ENCODE peak calls at places on chromosomes 2 and 18, in nine cellular contexts. One of them, this sample, is unnamed.
A peak's percentile ranks its signal among the peaks of the same experiment; 100 is the strongest.

GRCh38 chr2:158647832-158648231 is 147.3 kb upstream of the DAPL1 start:
- DNase-seq in fibroblast of lung: no peak
- DNase-seq in lower lobe of right lung: no peak
- DNase-seq in left lung: no peak
- DNase-seq in HCT116: no peak
- DNase-seq in pancreas: no peak
- DNase-seq in brain microvascular endothelial cell: no peak
- DNase-seq in breast epithelium: no peak
- DNase-seq in GM12878: no peak
- DNase-seq in this sample: no peak

GRCh38 chr2:37191747-37192146 is 3.3 kb upstream of the SULT6B1 start:
- DNase-seq in fibroblast of lung: no peak
- DNase-seq in lower lobe of right lung: no peak
- DNase-seq in left lung: no peak
- DNase-seq in HCT116: no peak
- DNase-seq in pancreas: no peak
- DNase-seq in brain microvascular endothelial cell: no peak
- DNase-seq in breast epithelium: no peak
- DNase-seq in GM12878: no peak
- DNase-seq in this sample: no peak

GRCh38 chr2:175690113-175690716 is 311.9 kb downstream of the LNPK start:
- DNase-seq in fibroblast of lung: peak; percentile 83
- DNase-seq in lower lobe of right lung: no peak
- DNase-seq in left lung: no peak
- DNase-seq in HCT116: peak; percentile 58
- DNase-seq in pancreas: no peak
- DNase-seq in brain microvascular endothelial cell: peak; percentile 71
- DNase-seq in breast epithelium: no peak
- DNase-seq in GM12878: peak; percentile 4
- DNase-seq in this sample: peak; percentile 15

GRCh38 chr2:209451209-209451822 is 27.5 kb downstream of the MAP2 start:
- DNase-seq in fibroblast of lung: no peak
- DNase-seq in lower lobe of right lung: no peak
- DNase-seq in left lung: no peak
- DNase-seq in HCT116: no peak
- DNase-seq in pancreas: no peak
- DNase-seq in brain microvascular endothelial cell: no peak
- DNase-seq in breast epithelium: no peak
- DNase-seq in GM12878: no peak
- DNase-seq in this sample: no peak

GRCh38 chr2:41990688-41991087 is 57.1 kb upstream of the PKDCC start:
- DNase-seq in fibroblast of lung: peak; percentile 46
- DNase-seq in lower lobe of right lung: no peak
- DNase-seq in left lung: no peak
- DNase-seq in HCT116: no peak
- DNase-seq in pancreas: no peak
- DNase-seq in brain microvascular endothelial cell: peak; percentile 64
- DNase-seq in breast epithelium: no peak
- DNase-seq in GM12878: no peak
- DNase-seq in this sample: no peak

GRCh38 chr18:23106575-23106974 is 28.7 kb upstream of the CABLES1 start:
- DNase-seq in fibroblast of lung: peak; percentile 90
- DNase-seq in lower lobe of right lung: no peak
- DNase-seq in left lung: no peak
- DNase-seq in HCT116: peak; percentile 88
- DNase-seq in pancreas: no peak
- DNase-seq in brain microvascular endothelial cell: peak; percentile 96
- DNase-seq in breast epithelium: no peak
- DNase-seq in GM12878: no peak
- DNase-seq in this sample: no peak

GRCh38 chr2:46885376-46885775 is 30.2 kb downstream of the MCFD2 start:
- DNase-seq in fibroblast of lung: peak; percentile 50
- DNase-seq in lower lobe of right lung: no peak
- DNase-seq in left lung: no peak
- DNase-seq in HCT116: no peak
- DNase-seq in pancreas: no peak
- DNase-seq in brain microvascular endothelial cell: no peak
- DNase-seq in breast epithelium: no peak
- DNase-seq in GM12878: no peak
- DNase-seq in this sample: no peak

GRCh38 chr18:61595615-61596014 is 262.4 kb downstream of the CDH20 start:
- DNase-seq in fibroblast of lung: peak; percentile 36
- DNase-seq in lower lobe of right lung: no peak
- DNase-seq in left lung: no peak
- DNase-seq in HCT116: no peak
- DNase-seq in pancreas: no peak
- DNase-seq in brain microvascular endothelial cell: no peak
- DNase-seq in breast epithelium: no peak
- DNase-seq in GM12878: no peak
- DNase-seq in this sample: no peak

GRCh38 chr2:240928476-240929363 is 22.6 kb downstream of the CROCC2 start:
- DNase-seq in fibroblast of lung: no peak
- DNase-seq in lower lobe of right lung: no peak
- DNase-seq in left lung: peak; percentile 19
- DNase-seq in HCT116: no peak
- DNase-seq in pancreas: no peak
- DNase-seq in brain microvascular endothelial cell: no peak
- DNase-seq in breast epithelium: peak; percentile 25
- DNase-seq in GM12878: no peak
- DNase-seq in this sample: no peak

GRCh38 chr18:62571037-62571436 is 48.2 kb downstream of the ZCCHC2 start:
- DNase-seq in fibroblast of lung: no peak
- DNase-seq in lower lobe of right lung: no peak
- DNase-seq in left lung: no peak
- DNase-seq in HCT116: no peak
- DNase-seq in pancreas: no peak
- DNase-seq in brain microvascular endothelial cell: no peak
- DNase-seq in breast epithelium: no peak
- DNase-seq in GM12878: no peak
- DNase-seq in this sample: no peak

GRCh38 chr2:121469361-121469760 is 61.3 kb upstream of the RNU4ATAC start:
- DNase-seq in fibroblast of lung: no peak
- DNase-seq in lower lobe of right lung: no peak
- DNase-seq in left lung: no peak
- DNase-seq in HCT116: no peak
- DNase-seq in pancreas: no peak
- DNase-seq in brain microvascular endothelial cell: no peak
- DNase-seq in breast epithelium: no peak
- DNase-seq in GM12878: no peak
- DNase-seq in this sample: no peak
- TF ChIP-seq CTCF in fibroblast of lung: no peak
- TF ChIP-seq CTCF in lower lobe of right lung: no peak
- TF ChIP-seq CTCF in left lung: no peak
- TF ChIP-seq CTCF in HCT116: no peak
- TF ChIP-seq CTCF in pancreas: no peak
- TF ChIP-seq CTCF in brain microvascular endothelial cell: no peak
- TF ChIP-seq CTCF in breast epithelium: no peak
- TF ChIP-seq CTCF in GM12878: no peak
- TF ChIP-seq CTCF in this sample: no peak

DNA sequence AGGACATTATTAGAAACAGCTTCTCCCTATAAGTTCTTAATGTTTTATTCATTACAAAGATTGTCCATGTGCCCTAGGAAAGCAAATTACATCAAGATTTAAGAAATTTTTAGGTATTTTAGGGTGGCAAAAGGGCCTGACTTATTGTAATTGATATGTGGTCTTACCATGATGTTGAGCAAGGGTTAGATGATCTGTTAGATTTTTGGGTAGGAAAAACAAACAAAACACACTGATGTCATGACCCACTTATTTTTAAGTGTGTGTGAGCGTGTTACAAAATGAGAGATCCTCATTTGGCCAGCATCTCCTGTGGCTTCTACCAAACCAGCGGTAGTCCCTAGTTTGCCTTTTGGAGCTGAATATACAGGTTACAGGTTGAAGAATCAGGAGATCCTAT is 89.7 kb upstream of the ITGB6 start:
- DNase-seq in fibroblast of lung: peak; percentile 52
- DNase-seq in lower lobe of right lung: no peak
- DNase-seq in left lung: no peak
- DNase-seq in HCT116: no peak
- DNase-seq in pancreas: no peak
- DNase-seq in brain microvascular endothelial cell: no peak
- DNase-seq in breast epithelium: no peak
- DNase-seq in GM12878: no peak
- DNase-seq in this sample: no peak
- H3K36me3 ChIP-seq in fibroblast of lung: peaks cover 5% of the 10 kb centered on the region
- H3K36me3 ChIP-seq in lower lobe of right lung: peaks cover 42% of the 10 kb centered on the region
- H3K36me3 ChIP-seq in left lung: no peaks in the 10 kb centered on the region
- H3K36me3 ChIP-seq in HCT116: no peaks in the 10 kb centered on the region
- H3K36me3 ChIP-seq in pancreas: no peaks in the 10 kb centered on the region
- H3K36me3 ChIP-seq in brain microvascular endothelial cell: peaks cover 24% of the 10 kb centered on the region
- H3K36me3 ChIP-seq in breast epithelium: no peaks in the 10 kb centered on the region
- H3K36me3 ChIP-seq in GM12878: no peaks in the 10 kb centered on the region
- H3K36me3 ChIP-seq in this sample: no peaks in the 10 kb centered on the region

GRCh38 chr2:15128846-15129245 is 432.3 kb downstream of the NBAS start:
- DNase-seq in fibroblast of lung: no peak
- DNase-seq in lower lobe of right lung: no peak
- DNase-seq in left lung: no peak
- DNase-seq in HCT116: no peak
- DNase-seq in pancreas: no peak
- DNase-seq in brain microvascular endothelial cell: no peak
- DNase-seq in breast epithelium: no peak
- DNase-seq in GM12878: no peak
- DNase-seq in this sample: no peak

GRCh38 chr2:15122915-15123314 is 438.2 kb downstream of the NBAS start:
- DNase-seq in fibroblast of lung: peak; percentile 15
- DNase-seq in lower lobe of right lung: no peak
- DNase-seq in left lung: no peak
- DNase-seq in HCT116: no peak
- DNase-seq in pancreas: no peak
- DNase-seq in brain microvascular endothelial cell: no peak
- DNase-seq in breast epithelium: no peak
- DNase-seq in GM12878: no peak
- DNase-seq in this sample: no peak

GRCh38 chr2:15127251-15127650 is 433.9 kb downstream of the NBAS start:
- DNase-seq in fibroblast of lung: no peak
- DNase-seq in lower lobe of right lung: no peak
- DNase-seq in left lung: no peak
- DNase-seq in HCT116: no peak
- DNase-seq in pancreas: no peak
- DNase-seq in brain microvascular endothelial cell: no peak
- DNase-seq in breast epithelium: no peak
- DNase-seq in GM12878: no peak
- DNase-seq in this sample: no peak

GRCh38 chr2:15127876-15128275 is 433.3 kb downstream of the NBAS start:
- DNase-seq in fibroblast of lung: no peak
- DNase-seq in lower lobe of right lung: no peak
- DNase-seq in left lung: no peak
- DNase-seq in HCT116: no peak
- DNase-seq in pancreas: no peak
- DNase-seq in brain microvascular endothelial cell: no peak
- DNase-seq in breast epithelium: no peak
- DNase-seq in GM12878: no peak
- DNase-seq in this sample: no peak

GRCh38 chr2:15126373-15126772 is 434.8 kb downstream of the NBAS start:
- DNase-seq in fibroblast of lung: no peak
- DNase-seq in lower lobe of right lung: no peak
- DNase-seq in left lung: no peak
- DNase-seq in HCT116: no peak
- DNase-seq in pancreas: no peak
- DNase-seq in brain microvascular endothelial cell: no peak
- DNase-seq in breast epithelium: no peak
- DNase-seq in GM12878: no peak
- DNase-seq in this sample: no peak
- TF ChIP-seq CTCF in fibroblast of lung: no peak
- TF ChIP-seq CTCF in lower lobe of right lung: no peak
- TF ChIP-seq CTCF in left lung: no peak
- TF ChIP-seq CTCF in HCT116: no peak
- TF ChIP-seq CTCF in pancreas: no peak
- TF ChIP-seq CTCF in brain microvascular endothelial cell: no peak
- TF ChIP-seq CTCF in breast epithelium: no peak
- TF ChIP-seq CTCF in GM12878: no peak
- TF ChIP-seq CTCF in this sample: no peak

DNA sequence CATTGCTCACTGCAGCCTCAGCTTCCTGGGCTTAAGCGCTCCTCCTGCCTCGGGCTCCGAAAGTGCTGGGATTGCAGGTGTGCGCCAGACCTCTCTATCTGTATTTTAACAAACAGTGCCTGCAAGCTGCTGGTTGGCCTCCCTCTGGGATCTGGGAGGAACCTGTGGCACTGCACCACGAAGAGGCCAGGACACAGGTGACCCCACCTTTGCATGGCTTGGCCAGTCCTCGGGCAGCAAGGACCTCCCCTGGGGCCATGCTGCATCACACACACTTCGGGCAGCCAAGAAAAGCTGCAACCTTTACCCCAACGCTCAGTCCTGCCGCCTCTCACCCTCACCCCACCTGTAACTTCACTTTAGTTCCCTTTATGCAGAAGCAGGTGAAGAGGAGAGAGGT is 70.0 kb downstream of the PXDN start:
- DNase-seq in fibroblast of lung: no peak
- DNase-seq in lower lobe of right lung: peak; percentile 24
- DNase-seq in left lung: no peak
- DNase-seq in HCT116: no peak
- DNase-seq in pancreas: no peak
- DNase-seq in brain microvascular endothelial cell: no peak
- DNase-seq in breast epithelium: no peak
- DNase-seq in GM12878: no peak
- DNase-seq in this sample: no peak
- H3K36me3 ChIP-seq in fibroblast of lung: peaks cover 33% of the 10 kb centered on the region
- H3K36me3 ChIP-seq in lower lobe of right lung: peaks cover 65% of the 10 kb centered on the region
- H3K36me3 ChIP-seq in left lung: no peaks in the 10 kb centered on the region
- H3K36me3 ChIP-seq in HCT116: no peaks in the 10 kb centered on the region
- H3K36me3 ChIP-seq in pancreas: no peaks in the 10 kb centered on the region
- H3K36me3 ChIP-seq in brain microvascular endothelial cell: peaks cover 68% of the 10 kb centered on the region
- H3K36me3 ChIP-seq in breast epithelium: no peaks in the 10 kb centered on the region
- H3K36me3 ChIP-seq in GM12878: no peaks in the 10 kb centered on the region
- H3K36me3 ChIP-seq in this sample: no peaks in the 10 kb centered on the region

GRCh38 chr18:35510071-35511010 is 12.6 kb upstream of the INO80C start:
- DNase-seq in fibroblast of lung: no peak
- DNase-seq in lower lobe of right lung: no peak
- DNase-seq in left lung: no peak
- DNase-seq in HCT116: no peak
- DNase-seq in pancreas: no peak
- DNase-seq in brain microvascular endothelial cell: no peak
- DNase-seq in breast epithelium: no peak
- DNase-seq in GM12878: no peak
- DNase-seq in this sample: no peak
- TF ChIP-seq CTCF in fibroblast of lung: no peak
- TF ChIP-seq CTCF in lower lobe of right lung: no peak
- TF ChIP-seq CTCF in left lung: no peak
- TF ChIP-seq CTCF in HCT116: no peak
- TF ChIP-seq CTCF in pancreas: no peak
- TF ChIP-seq CTCF in brain microvascular endothelial cell: no peak
- TF ChIP-seq CTCF in breast epithelium: no peak
- TF ChIP-seq CTCF in GM12878: no peak
- TF ChIP-seq CTCF in this sample: no peak

This sample was measured in GM06990.